ENCODE peak calls at places on chromosomes 13 and 19, in eight cellular contexts. I is HT1080, F is IMR-90, U is ACHN, E is T-helper 2 cell, B is breast epithelium, G is psoas muscle, M is MCF 10A. K is an unnamed sample.

GRCh38 chr19:35249146-35249847 is 495 bp downstream of the LSR start:
- DNase-seq in I (no peak), F (no peak), U (no peak), E (no peak), B (no peak), G (no peak), M (peak), K (no peak)

GRCh38 chr19:50187937-50188336 is 15.5 kb upstream of the MYH14 start:
- DNase-seq in I (no peak), F (no peak), U (no peak), E (no peak), B (no peak), G (no peak), M (no peak), K (no peak)

GRCh38 chr19:41753936-41754529 is 1.3 kb upstream of the CEACAM6 start:
- DNase-seq in I (no peak), F (peak), U (peak), E (peak), B (no peak), G (no peak), M (peak), K (peak)

GRCh38 chr19:45476349-45476717 is 8.5 kb downstream of the FOSB start:
- DNase-seq in I (no peak), F (peak), U (no peak), E (peak), B (no peak), G (no peak), M (no peak), K (no peak)

GRCh38 chr13:76619631-76620030 is 266.6 kb downstream of the KCTD12 start:
- DNase-seq in I (no peak), F (no peak), U (no peak), E (no peak), B (no peak), G (no peak), M (no peak), K (no peak)

GRCh38 chr19:55690109-55690768 is 15.2 kb downstream of the EPN1 start:
- DNase-seq in I (no peak), F (no peak), U (no peak), E (no peak), B (no peak), G (peak), M (no peak), K (no peak)

GRCh38 chr19:1655131-1655981 is 2.9 kb upstream of the TCF3 start:
- DNase-seq in I (no peak), F (no peak), U (no peak), E (no peak), B (no peak), G (no peak), M (no peak), K (peak)

GRCh38 chr19:17005000-17005399 is 21.6 kb downstream of the CPAMD8 start:
- DNase-seq in I (no peak), F (no peak), U (no peak), E (no peak), B (no peak), G (no peak), M (no peak), K (no peak)

GRCh38 chr13:109211616-109212015 is 574.8 kb downstream of the IRS2 start:
- DNase-seq in I (no peak), F (no peak), U (no peak), E (no peak), B (peak), G (no peak), M (peak), K (peak)

GRCh38 chr13:31351376-31351775 is 151.6 kb downstream of the B3GLCT start:
- DNase-seq in I (no peak), F (no peak), U (no peak), E (no peak), B (no peak), G (no peak), M (no peak), K (no peak)

GRCh38 chr19:35247526-35248309 is 1.1 kb upstream of the LSR start:
- DNase-seq in I (no peak), F (no peak), U (peak), E (peak), B (peak), G (no peak), M (peak), K (peak)

GRCh38 chr13:52862358-52863206 is 14.1 kb upstream of the PCDH8 start:
- DNase-seq in I (peak), F (no peak), U (peak), E (no peak), B (no peak), G (no peak), M (peak), K (peak)

GRCh38 chr19:3523361-3524074 is 15.5 kb upstream of the TEKTIP1 start:
- DNase-seq in I (no peak), F (no peak), U (no peak), E (no peak), B (no peak), G (no peak), M (no peak), K (no peak)

GRCh38 chr13:44575741-44576395 is at the start of gene TSC22D1:
- DNase-seq in I (no peak), F (peak), U (peak), E (peak), B (no peak), G (peak), M (peak), K (peak)

GRCh38 chr13:20462533-20462915 is 63.1 kb downstream of the CRYL1 start:
- DNase-seq in I (no peak), F (no peak), U (no peak), E (no peak), B (no peak), G (no peak), M (no peak), K (no peak)

GRCh38 chr13:42211704-42212103 is 60.2 kb upstream of the AKAP11 start:
- DNase-seq in I (peak), F (peak), U (peak), E (no peak), B (no peak), G (no peak), M (peak), K (peak)

GRCh38 chr13:29162638-29163037 is 342.5 kb downstream of the MTUS2 start:
- DNase-seq in I (peak), F (no peak), U (peak), E (no peak), B (no peak), G (no peak), M (no peak), K (peak)

GRCh38 chr13:32429406-32429909 is 1.5 kb upstream of the N4BP2L1 start:
- DNase-seq in I (no peak), F (no peak), U (no peak), E (no peak), B (no peak), G (no peak), M (no peak), K (no peak)

GRCh38 chr19:44673510-44673909 is 2.2 kb downstream of the CEACAM19 start:
- DNase-seq in I (no peak), F (no peak), U (no peak), E (no peak), B (no peak), G (no peak), M (no peak), K (no peak)

GRCh38 chr19:2594319-2594718 is 108.2 kb downstream of the GNG7 start:
- DNase-seq in I (no peak), F (no peak), U (no peak), E (no peak), B (no peak), G (no peak), M (no peak), K (no peak)

K was measured in EL.